ENCODE peak calls at places on chromosomes 4 and X, in five cellular contexts. D is GM23248, C is mammary epithelial cell, N is GM23338, Q is endothelial cell of umbilical vein. T is an unnamed sample.

GRCh38 chr4:4456351-4456750 is 69.4 kb downstream of the NSG1 start:
- DNase-seq in C (no peak), D (peak), Q (peak), N (no peak), T (no peak)

GRCh38 chr4:140296871-140297570 is 76.4 kb upstream of the SCOC start:
- DNase-seq in D (peak), C (peak), N (no peak), Q (no peak), T (no peak)

GRCh38 chr4:38673109-38673978 is 9.3 kb downstream of the KLF3 start:
- DNase-seq in Q (peak), N (peak), D (peak), C (peak), T (peak)

GRCh38 chrX:42119076-42119475 is 195.7 kb upstream of the CASK start:
- DNase-seq in N (no peak), C (peak), D (peak), Q (peak), T (peak)

GRCh38 chrX:54358424-54359211 is 772 bp upstream of the WNK3 start:
- DNase-seq in Q (peak), C (peak), D (peak), N (peak), T (peak)

GRCh38 chrX:71815121-71815905 is 52.2 kb downstream of the CXorf49B start:
- DNase-seq in D (no peak), N (no peak), Q (no peak), C (no peak), T (no peak)

GRCh38 chr4:154416183-154416543 is 75.4 kb downstream of the DCHS2 start:
- DNase-seq in C (no peak), Q (no peak), D (peak), N (peak), T (peak)

GRCh38 chr4:153241970-153242847 is 38.0 kb downstream of the TRIM2 start:
- DNase-seq in Q (peak), N (peak), D (no peak), C (no peak), T (peak)

GRCh38 chr4:42985971-42986370 is 93.5 kb downstream of the GRXCR1 start:
- DNase-seq in C (no peak), Q (no peak), D (no peak), N (no peak), T (no peak)

GRCh38 chrX:106912864-106913263 is 7.3 kb upstream of the CLDN2 start:
- DNase-seq in Q (no peak), C (peak), D (peak), N (no peak), T (no peak)

GRCh38 chrX:7582191-7582590 is 260.8 kb upstream of the VCX start:
- DNase-seq in D (no peak), N (no peak), Q (no peak), C (no peak), T (no peak)

GRCh38 chr4:108884596-108884995 is 121.7 kb upstream of the ETNPPL start:
- DNase-seq in Q (no peak), C (no peak), D (peak), N (no peak), T (no peak)

GRCh38 chr4:60366661-60367060 is 833.5 kb upstream of the ADGRL3 start:
- DNase-seq in Q (no peak), D (no peak), C (no peak), N (no peak), T (no peak)

GRCh38 chr4:66430856-66431255 is 760.6 kb upstream of the EPHA5 start:
- DNase-seq in C (no peak), D (no peak), N (no peak), Q (peak), T (peak)

GRCh38 chrX:85851418-85851817 is 195.9 kb downstream of the CHM start:
- DNase-seq in Q (peak), N (peak), C (peak), D (peak), T (no peak)

GRCh38 chr4:39061450-39061849 is 582 bp upstream of the KLHL5 start:
- DNase-seq in N (no peak), D (peak), Q (no peak), C (no peak), T (no peak)

GRCh38 chr4:101865501-101866062 is 75.1 kb downstream of the BANK1 start:
- DNase-seq in Q (no peak), D (peak), N (no peak), C (peak), T (no peak)

GRCh38 chrX:103211012-103211715 is 3.7 kb upstream of the BEX4 start:
- DNase-seq in D (peak), Q (peak), N (peak), C (peak), T (peak)

GRCh38 chrX:37545066-37545465 is 26.4 kb upstream of the LANCL3 start:
- DNase-seq in Q (no peak), D (no peak), N (no peak), C (no peak), T (no peak)

DNA sequence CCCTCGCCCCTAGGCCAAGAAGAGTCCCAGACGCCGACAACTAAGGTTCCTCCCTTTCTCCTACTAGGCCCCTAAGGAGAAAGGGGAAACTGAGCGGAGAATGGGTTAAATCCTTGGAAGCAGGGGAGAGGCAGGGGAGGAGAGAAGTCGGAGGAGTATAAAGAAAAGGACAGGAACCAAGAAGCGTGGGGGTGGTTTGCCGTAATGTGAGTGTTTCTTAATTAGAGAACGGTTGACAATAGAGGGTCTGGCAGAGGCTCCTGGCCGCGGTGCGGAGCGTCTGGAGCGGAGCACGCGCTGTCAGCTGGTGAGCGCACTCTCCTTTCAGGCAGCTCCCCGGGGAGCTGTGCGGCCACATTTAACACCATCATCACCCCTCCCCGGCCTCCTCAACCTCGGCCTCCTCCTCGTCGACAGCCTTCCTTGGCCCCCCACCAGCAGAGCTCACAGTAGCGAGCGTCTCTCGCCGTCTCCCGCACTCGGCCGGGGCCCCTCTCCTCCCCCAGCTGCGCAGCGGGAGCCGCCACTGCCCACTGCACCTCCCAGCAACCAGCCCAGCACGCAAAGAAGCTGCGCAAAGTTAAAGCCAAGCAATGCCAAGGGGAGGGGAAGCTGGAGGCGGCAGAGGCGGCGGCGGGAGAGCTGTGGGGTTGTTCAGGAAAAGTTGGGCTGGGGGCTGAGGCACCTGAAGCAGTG is 6.0 kb downstream of the ATOH1 start:
- DNase-seq in Q (no peak), C (no peak), N (peak), D (no peak), T (no peak)
- TF ChIP-seq EZH2 in Q (peak), C (no peak), N (peak), D (no peak), T (no peak)

GRCh38 chrX:13569479-13570244 is at the start of gene EGFL6:
- DNase-seq in Q (no peak), N (peak), C (no peak), D (no peak), T (no peak)
- TF ChIP-seq EZH2 in Q (peak), N (no peak), C (no peak), D (no peak), T (no peak)

GRCh38 chr4:48490680-48491513 is 845 bp downstream of the ZAR1 start:
- DNase-seq in D (no peak), Q (no peak), C (no peak), N (peak), T (no peak)

GRCh38 chr4:48493485-48494100 is 3.5 kb downstream of the ZAR1 start:
- DNase-seq in D (no peak), N (no peak), C (no peak), Q (no peak), T (peak)

GRCh38 chr4:48489683-48490011 is 405 bp upstream of the ZAR1 start:
- DNase-seq in D (no peak), N (peak), C (no peak), Q (no peak), T (no peak)

GRCh38 chr4:48490012-48490679 is at the start of gene ZAR1:
- DNase-seq in N (peak), C (no peak), Q (no peak), D (peak), T (no peak)

GRCh38 chr4:48491514-48492176 is 1.6 kb downstream of the ZAR1 start:
- DNase-seq in N (peak), Q (no peak), D (no peak), C (no peak), T (no peak)
- TF ChIP-seq EZH2 in N (peak), Q (no peak), D (no peak), C (no peak), T (no peak)

GRCh38 chr4:6308890-6309643 is 39.4 kb downstream of the WFS1 start:
- DNase-seq in D (peak), Q (peak), C (no peak), N (peak), T (peak)
- TF ChIP-seq EZH2 in D (peak), Q (no peak), C (no peak), N (no peak), T (peak)

GRCh38 chr4:6200011-6200921 is at the start of gene JAKMIP1:
- DNase-seq in N (peak), Q (peak), C (peak), D (peak), T (peak)
- TF ChIP-seq EZH2 in N (no peak), Q (no peak), C (no peak), D (no peak), T (no peak)

GRCh38 chr4:181761130-181761529 is 482.1 kb upstream of the TENM3 start:
- DNase-seq in D (no peak), N (no peak), Q (no peak), C (no peak), T (no peak)
- TF ChIP-seq EZH2 in D (no peak), N (no peak), Q (no peak), C (no peak), T (no peak)

T was measured in A673.